ENCODE peak calls at places on chromosome 4, in ten cellular contexts. F is AG09309, J is HFF-Myc, W is testis, E is MM.1S, I is brain microvascular endothelial cell, Z is choroid plexus epithelial cell, O is sigmoid colon, M is ovary, D is left ventricle myocardium inferior. P is an unnamed sample.

GRCh38 chr4:25863347-25863784 is 578 bp upstream of the SEL1L3 start:
- DNase-seq in F (no peak), J (no peak), W (no peak), E (no peak), I (no peak), Z (no peak), O (no peak), M (peak; percentile 29), D (no peak), P (no peak)

GRCh38 chr4:169238445-169238844 is 32.3 kb downstream of the SH3RF1 start:
- DNase-seq in F (no peak), J (no peak), W (no peak), E (no peak), I (no peak), Z (peak; percentile 63), O (no peak), M (no peak), D (no peak), P (peak; percentile 79)

GRCh38 chr4:2925931-2926860 is 37.0 kb downstream of the NOP14 start:
- DNase-seq in F (no peak), J (no peak), W (no peak), E (no peak), I (no peak), Z (no peak), O (no peak), M (peak; percentile 13), D (no peak), P (no peak)

GRCh38 chr4:20203508-20203907 is 48.2 kb upstream of the SLIT2 start:
- DNase-seq in F (peak; percentile 96), J (peak; percentile 84), W (no peak), E (no peak), I (peak; percentile 83), Z (peak; percentile 83), O (no peak), M (no peak), D (no peak), P (no peak)

GRCh38 chr4:156536661-156537060 is 434.9 kb downstream of the PDGFC start:
- DNase-seq in F (no peak), J (no peak), W (no peak), E (no peak), I (no peak), Z (peak; percentile 32), O (no peak), M (no peak), D (no peak), P (no peak)

GRCh38 chr4:122326908-122327307 is 51.9 kb upstream of the ADAD1 start:
- DNase-seq in F (no peak), J (no peak), W (no peak), E (no peak), I (no peak), Z (no peak), O (no peak), M (no peak), D (no peak), P (no peak)

GRCh38 chr4:94905511-94905910 is 147.8 kb downstream of the BMPR1B start:
- DNase-seq in F (no peak), J (no peak), W (no peak), E (no peak), I (no peak), Z (no peak), O (no peak), M (no peak), D (no peak), P (no peak)

GRCh38 chr4:147578057-147578476 is 39.1 kb upstream of the TMEM184C start:
- DNase-seq in F (peak; percentile 88), J (peak; percentile 74), W (no peak), E (no peak), I (peak; percentile 89), Z (peak; percentile 96), O (no peak), M (no peak), D (no peak), P (peak; percentile 96)

GRCh38 chr4:169251291-169252235 is 19.2 kb downstream of the SH3RF1 start:
- DNase-seq in F (no peak), J (no peak), W (no peak), E (no peak), I (no peak), Z (peak; percentile 55), O (no peak), M (no peak), D (no peak), P (no peak)

GRCh38 chr4:182276214-182277109 is 33.3 kb downstream of the TENM3 start:
- DNase-seq in F (no peak), J (no peak), W (no peak), E (no peak), I (no peak), Z (peak; percentile 14), O (no peak), M (no peak), D (no peak), P (no peak)

GRCh38 chr4:120871173-120871572 is 51.4 kb downstream of the PRDM5 start:
- DNase-seq in F (no peak), J (no peak), W (no peak), E (no peak), I (no peak), Z (no peak), O (no peak), M (no peak), D (no peak), P (no peak)

GRCh38 chr4:3075652-3075981 is 1.1 kb downstream of the HTT start:
- DNase-seq in F (no peak), J (no peak), W (no peak), E (no peak), I (no peak), Z (no peak), O (no peak), M (no peak), D (no peak), P (no peak)

GRCh38 chr4:119300388-119301131 is 21.4 kb downstream of the FABP2 start:
- DNase-seq in F (peak; percentile 66), J (peak; percentile 68), W (peak; percentile 95), E (peak; percentile 97), I (peak; percentile 90), Z (peak; percentile 95), O (peak; percentile 96), M (peak; percentile 93), D (peak; percentile 95), P (peak; percentile 66)
- TF ChIP-seq CTCF in F (peak; percentile 6), J (no peak), W (peak; percentile 10), E (peak; percentile 26), I (peak; percentile 30), Z (peak; percentile 26), O (no peak), M (no peak), D (no peak), P (peak; percentile 28)

GRCh38 chr4:183987987-183988392 is 82.9 kb downstream of the STOX2 start:
- DNase-seq in F (peak; percentile 47), J (peak; percentile 31), W (peak; percentile 86), E (no peak), I (peak; percentile 95), Z (peak; percentile 84), O (peak; percentile 90), M (peak; percentile 61), D (peak; percentile 58), P (peak; percentile 95)
- H3K4me3 ChIP-seq in F (peak overlapping the region; percentile 5), J (peak overlapping the region; percentile 14), W (no peak overlapping the region), E (no peak overlapping the region), I (peak overlapping the region; percentile 52), Z (peak overlapping the region; percentile 49), O (no peak overlapping the region), M (peak overlapping the region; percentile 29), D (peak overlapping the region; percentile 66), P (peak overlapping the region; percentile 48)

DNA sequence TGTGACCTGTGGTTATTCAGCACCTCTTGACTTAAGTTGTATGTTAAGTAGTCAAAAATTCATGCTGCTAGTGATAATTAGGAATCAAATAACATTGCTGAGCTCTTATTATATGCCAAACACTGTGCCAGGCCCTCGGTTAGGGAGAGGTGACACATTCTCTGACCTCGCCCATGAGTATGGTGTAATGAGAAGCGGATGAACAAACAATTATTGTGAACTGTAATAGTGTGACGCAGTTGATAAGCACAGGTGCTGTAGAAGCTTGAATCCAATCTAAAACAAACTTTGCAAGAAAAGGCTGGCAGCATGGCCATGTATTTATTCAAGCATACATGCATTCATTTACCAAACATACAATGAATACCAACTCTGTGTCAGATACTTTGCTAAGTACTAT is 303.5 kb upstream of the HS3ST1 start:
- DNase-seq in F (no peak), J (no peak), W (no peak), E (no peak), I (no peak), Z (no peak), O (no peak), M (no peak), D (no peak), P (no peak)
- TF ChIP-seq CTCF in F (no peak), J (no peak), W (no peak), E (no peak), I (no peak), Z (no peak), O (no peak), M (no peak), D (no peak), P (no peak)

GRCh38 chr4:153483432-153484418 is 17.6 kb downstream of the TMEM131L start:
- DNase-seq in F (no peak), J (no peak), W (no peak), E (no peak), I (no peak), Z (peak; percentile 59), O (no peak), M (no peak), D (no peak), P (peak; percentile 44)
- H3K4me3 ChIP-seq in F (no peak overlapping the region), J (no peak overlapping the region), W (no peak overlapping the region), E (no peak overlapping the region), I (no peak overlapping the region), Z (no peak overlapping the region), O (no peak overlapping the region), M (peak overlapping the region; percentile 4), D (peak overlapping the region; percentile 47), P (no peak overlapping the region)

GRCh38 chr4:84167089-84167488 is 332.0 kb downstream of the NKX6-1 start:
- DNase-seq in F (no peak), J (no peak), W (no peak), E (no peak), I (no peak), Z (no peak), O (no peak), M (no peak), D (no peak), P (no peak)
- TF ChIP-seq CTCF in F (no peak), J (no peak), W (no peak), E (no peak), I (no peak), Z (no peak), O (no peak), M (no peak), D (no peak), P (no peak)

DNA sequence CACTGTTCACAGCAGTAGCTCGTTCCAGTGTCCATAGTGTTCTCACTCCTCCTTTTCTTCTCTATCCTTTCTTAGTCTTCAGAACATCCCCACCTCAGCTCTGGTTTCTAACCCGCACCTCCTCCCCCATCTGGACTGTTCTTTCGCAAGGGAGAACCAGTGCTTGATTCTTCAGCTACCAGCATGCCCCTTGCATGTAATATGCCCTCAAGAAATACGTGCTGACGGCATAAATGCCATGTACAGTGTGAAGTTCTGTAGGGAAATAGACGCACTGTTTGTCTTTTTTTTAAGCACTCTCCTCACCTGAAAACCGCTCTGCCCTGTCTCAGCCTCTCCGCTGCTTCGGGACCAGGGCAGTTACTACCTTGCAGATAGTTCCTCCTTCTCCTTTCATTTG is 5.3 kb downstream of the CLDN22 start:
- DNase-seq in F (no peak), J (no peak), W (no peak), E (no peak), I (no peak), Z (no peak), O (no peak), M (no peak), D (no peak), P (no peak)
- H3K4me3 ChIP-seq in F (no peak overlapping the region), J (no peak overlapping the region), W (no peak overlapping the region), E (no peak overlapping the region), I (no peak overlapping the region), Z (no peak overlapping the region), O (no peak overlapping the region), M (no peak overlapping the region), D (no peak overlapping the region), P (no peak overlapping the region)